ENCODE peak calls at places on chromosomes 2 and 18, in five cellular contexts. P, K, O, W and S are unnamed samples.

GRCh38 chr2:138948070-138948539 is 167.9 kb upstream of the NXPH2 start:
- DNase-seq in P (no peak), K (no peak), O (peak), W (no peak), S (no peak)

GRCh38 chr18:73615506-73615905 is 532.1 kb downstream of the FBXO15 start:
- DNase-seq in P (no peak), K (no peak), O (no peak), W (no peak), S (no peak)

GRCh38 chr2:96888082-96889011 is 18.5 kb upstream of the SEMA4C start:
- DNase-seq in P (no peak), K (no peak), O (no peak), W (no peak), S (no peak)

GRCh38 chr2:55420244-55420713 is 623 bp upstream of the CCDC88A start:
- DNase-seq in P (no peak), K (no peak), O (no peak), W (no peak), S (no peak)

GRCh38 chr18:41378628-41379027 is 576.4 kb upstream of the PIK3C3 start:
- DNase-seq in P (no peak), K (no peak), O (peak), W (no peak), S (peak)

GRCh38 chr2:73185965-73186364 is 16.4 kb upstream of the NOTO start:
- DNase-seq in P (no peak), K (no peak), O (no peak), W (no peak), S (no peak)

GRCh38 chr18:58862851-58863538 is 1.7 kb upstream of the ZNF532 start:
- DNase-seq in P (no peak), K (no peak), O (peak), W (no peak), S (peak)

GRCh38 chr2:217936952-217937351 is 65.8 kb downstream of the TNS1 start:
- DNase-seq in P (no peak), K (no peak), O (no peak), W (no peak), S (no peak)

GRCh38 chr2:144161061-144161460 is 358.9 kb downstream of the ZEB2 start:
- DNase-seq in P (no peak), K (no peak), O (no peak), W (no peak), S (no peak)

GRCh38 chr2:239883326-239884050 is 141.7 kb downstream of the NDUFA10 start:
- DNase-seq in P (no peak), K (no peak), O (no peak), W (no peak), S (no peak)

GRCh38 chr2:105617631-105618350 is 126.9 kb upstream of the NCK2 start:
- DNase-seq in P (peak), K (peak), O (peak), W (no peak), S (no peak)

GRCh38 chr2:150468350-150468960 is 19.0 kb downstream of the RND3 start:
- DNase-seq in P (no peak), K (no peak), O (no peak), W (no peak), S (no peak)

GRCh38 chr2:127674241-127675209 is 805 bp downstream of the LIMS2 start:
- DNase-seq in P (no peak), K (no peak), O (no peak), W (no peak), S (peak)

GRCh38 chr2:237774811-237775553 is 23.6 kb upstream of the RBM44 start:
- DNase-seq in P (peak), K (peak), O (peak), W (peak), S (peak)

GRCh38 chr2:233814436-233814835 is 36.3 kb downstream of the MROH2A start:
- DNase-seq in P (no peak), K (no peak), O (no peak), W (no peak), S (no peak)

GRCh38 chr2:235501663-235502009 is 7.8 kb downstream of the AGAP1 start:
- DNase-seq in P (no peak), K (no peak), O (no peak), W (no peak), S (no peak)

GRCh38 chr2:29273704-29274611 is 158.7 kb downstream of the CLIP4 start:
- DNase-seq in P (no peak), K (no peak), O (no peak), W (no peak), S (peak)

GRCh38 chr2:190947711-190948251 is 66.2 kb downstream of the STAT1 start:
- DNase-seq in P (peak), K (no peak), O (peak), W (peak), S (no peak)

DNA sequence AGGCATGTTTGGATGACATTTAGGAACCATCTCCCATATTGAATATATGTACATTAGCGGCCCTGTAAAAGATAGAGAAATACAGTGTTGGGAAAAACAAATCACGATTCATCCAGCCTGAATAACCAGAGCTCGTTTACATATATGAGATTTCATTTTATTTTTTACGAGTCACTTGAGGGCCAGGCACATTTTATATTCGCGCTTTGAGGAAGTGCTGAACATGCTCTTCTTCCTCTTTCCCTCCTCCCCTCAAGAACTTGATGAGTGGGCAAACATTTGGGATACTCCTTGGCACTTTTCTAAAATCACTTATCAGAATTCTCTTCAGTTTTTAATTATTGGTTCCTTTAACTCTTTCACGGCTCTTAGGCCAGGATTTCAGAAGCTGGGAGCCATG is 268.0 kb upstream of the TANK start:
- DNase-seq in P (no peak), K (no peak), O (no peak), W (no peak), S (no peak)
- TF ChIP-seq MAX in P (no peak), K (no peak), O (no peak), W (no peak), S (no peak)

GRCh38 chr2:111698089-111698488 is 185.9 kb downstream of the ANAPC1 start:
- DNase-seq in P (no peak), K (no peak), O (no peak), W (no peak), S (no peak)
- TF ChIP-seq SMC3 in P (no peak), K (no peak), O (no peak), W (no peak), S (no peak)

GRCh38 chr2:85607268-85608215 is 4.3 kb downstream of the C2orf68 start:
- DNase-seq in P (peak), K (no peak), O (no peak), W (no peak), S (no peak)
- TF ChIP-seq MAX in P (no peak), K (no peak), O (no peak), W (no peak), S (no peak)

DNA sequence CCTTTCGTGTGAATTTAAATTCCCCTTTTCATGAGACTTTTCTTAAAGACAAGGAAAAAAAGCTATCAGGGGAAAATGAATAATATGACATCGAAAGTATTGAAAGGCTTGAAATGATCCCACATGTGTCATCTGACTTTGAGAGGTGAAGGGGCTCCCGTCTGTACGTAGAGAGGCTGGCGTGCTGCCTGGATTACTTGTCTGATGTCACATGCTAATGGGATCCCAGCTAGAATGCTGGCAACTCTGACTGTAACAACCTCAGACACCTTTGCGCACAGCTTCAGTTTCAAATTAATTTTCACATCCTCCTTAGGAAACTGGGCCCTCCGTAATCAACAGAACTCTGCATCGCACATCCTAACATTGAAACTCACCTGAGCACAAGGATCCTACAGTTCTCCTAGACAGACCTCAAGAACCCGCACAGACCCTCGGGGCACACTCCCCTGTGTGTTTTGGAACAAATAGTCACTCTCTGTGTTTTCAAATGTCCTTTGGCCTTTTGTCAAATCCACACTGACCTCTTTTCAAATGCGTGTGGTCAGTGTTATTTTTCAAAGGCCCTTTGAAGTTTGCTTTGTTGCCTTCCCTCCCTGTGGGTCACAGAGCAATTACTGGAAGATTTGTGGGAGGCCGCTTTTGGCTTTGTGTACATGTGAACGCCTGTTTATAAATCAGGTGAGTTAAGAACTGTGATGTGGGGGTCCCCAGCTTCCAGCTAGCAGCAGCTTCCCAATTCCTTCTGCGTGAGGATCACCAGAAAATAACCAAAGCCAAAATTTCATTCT is 65.9 kb downstream of the IL1R2 start:
- DNase-seq in P (peak), K (no peak), O (no peak), W (peak), S (no peak)
- TF ChIP-seq SMC3 in P (peak), K (no peak), O (no peak), W (peak), S (no peak)

DNA sequence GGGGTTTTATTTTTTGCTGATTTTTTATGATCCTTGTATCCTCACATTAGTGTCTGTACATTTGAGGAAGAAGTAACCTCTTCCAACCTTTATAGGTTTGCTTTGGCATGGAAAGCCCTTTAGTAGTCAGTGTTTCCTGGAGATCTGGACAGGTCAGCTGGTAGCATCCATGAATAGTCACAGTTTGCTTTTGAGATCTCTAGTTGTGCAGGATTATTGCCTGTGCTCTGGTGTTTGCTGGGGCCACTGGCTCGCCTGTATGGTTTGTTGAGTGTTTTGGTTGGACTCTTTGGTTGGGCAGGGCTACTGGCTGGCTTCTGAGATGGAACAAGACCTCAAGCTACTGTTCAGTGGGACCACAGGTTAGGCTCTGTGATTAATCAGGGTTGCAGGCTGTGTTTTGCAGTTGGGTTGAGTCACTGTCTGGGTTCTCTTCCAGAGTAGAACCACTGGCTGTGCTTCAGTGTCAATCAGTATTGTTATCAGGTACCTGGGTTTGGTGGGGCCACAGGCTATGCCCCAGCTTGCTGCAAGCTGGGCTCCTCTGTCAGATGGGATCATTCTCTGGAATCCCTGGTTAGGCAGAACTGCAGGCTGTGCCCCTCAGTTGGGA is 20.0 kb downstream of the SP140L start:
- DNase-seq in P (no peak), K (no peak), O (no peak), W (no peak), S (no peak)
- TF ChIP-seq MAX in P (no peak), K (no peak), O (no peak), W (no peak), S (no peak)

GRCh38 chr2:36625304-36625703 is 27.3 kb upstream of the FEZ2 start:
- DNase-seq in P (no peak), K (peak), O (peak), W (no peak), S (no peak)
- TF ChIP-seq SMC3 in P (no peak), K (no peak), O (no peak), W (no peak), S (no peak)

DNA sequence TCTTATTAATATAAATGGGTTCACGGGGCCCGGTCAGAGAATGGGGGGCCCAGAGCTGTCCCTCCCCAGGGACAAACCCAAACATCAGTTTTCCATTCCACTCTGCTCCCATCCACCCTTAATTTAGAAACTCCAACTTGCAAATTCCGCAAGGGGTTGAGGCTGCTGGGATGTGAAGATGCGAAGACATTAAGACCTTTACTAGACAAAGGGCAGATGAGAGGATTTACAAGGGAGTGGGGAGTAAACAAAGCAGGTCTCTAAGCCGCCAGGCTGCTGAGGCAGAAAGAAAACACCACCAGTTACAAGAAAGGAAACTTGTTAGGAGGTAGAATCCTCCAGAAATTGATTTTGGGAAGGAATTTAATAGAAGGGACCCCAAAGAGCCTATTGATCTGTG is 33.1 kb downstream of the MARCO start:
- DNase-seq in P (no peak), K (no peak), O (no peak), W (no peak), S (no peak)
- TF ChIP-seq MAX in P (no peak), K (no peak), O (no peak), W (no peak), S (no peak)